ENCODE peak calls at places on chromosomes 2 and 18, in six cellular contexts. One of them, this sample, is unnamed.
A peak's percentile ranks its signal among the peaks of the same experiment; 100 is the strongest.

GRCh38 chr2:227460079-227460485 is 11.9 kb upstream of the AGFG1 start:
- DNase-seq in GM12865: peak; percentile 83
- DNase-seq in GM13976: peak; percentile 57
- DNase-seq in activated T-helper 1 cell treated with anti-CD3 and anti-CD28 coated beads, Interleukin-12 subunit alpha, Interleukin-12 subunit beta, Interleukin-2, Interleukin-4 antibody, amounts not matched to agents 30 ng/mL and 10 ng/mL and 1 ng/mL, durations not matched to agents 14 hours and 24 hours and 36 hours: peak; percentile 29
- DNase-seq in HEK293T: no peak
- DNase-seq in HuH-7: no peak
- DNase-seq in this sample: peak; percentile 44

GRCh38 chr2:32947484-32948143 is 861 bp downstream of the LTBP1 start:
- DNase-seq in GM12865: peak; percentile 41
- DNase-seq in HuH-7: peak; percentile 40
- DNase-seq in GM13976: peak; percentile 65
- DNase-seq in activated T-helper 1 cell treated with anti-CD3 and anti-CD28 coated beads, Interleukin-12 subunit alpha, Interleukin-12 subunit beta, Interleukin-2, Interleukin-4 antibody, amounts not matched to agents 30 ng/mL and 10 ng/mL and 1 ng/mL, durations not matched to agents 14 hours and 24 hours and 36 hours: peak; percentile 20
- DNase-seq in HEK293T: peak; percentile 52
- DNase-seq in this sample: peak; percentile 75

GRCh38 chr2:149094217-149095015 is 55.9 kb downstream of the LYPD6B start:
- DNase-seq in activated T-helper 1 cell treated with anti-CD3 and anti-CD28 coated beads, Interleukin-12 subunit alpha, Interleukin-12 subunit beta, Interleukin-2, Interleukin-4 antibody, amounts not matched to agents 30 ng/mL and 10 ng/mL and 1 ng/mL, durations not matched to agents 14 hours and 24 hours and 36 hours: no peak
- DNase-seq in HuH-7: no peak
- DNase-seq in HEK293T: no peak
- DNase-seq in GM12865: no peak
- DNase-seq in GM13976: no peak
- DNase-seq in this sample: no peak

GRCh38 chr2:204842731-204843490 is 297.6 kb downstream of the PARD3B start:
- DNase-seq in GM12865: no peak
- DNase-seq in HEK293T: no peak
- DNase-seq in HuH-7: no peak
- DNase-seq in activated T-helper 1 cell treated with anti-CD3 and anti-CD28 coated beads, Interleukin-12 subunit alpha, Interleukin-12 subunit beta, Interleukin-2, Interleukin-4 antibody, amounts not matched to agents 30 ng/mL and 10 ng/mL and 1 ng/mL, durations not matched to agents 14 hours and 24 hours and 36 hours: no peak
- DNase-seq in GM13976: no peak
- DNase-seq in this sample: no peak

GRCh38 chr2:109356251-109357035 is 227.4 kb downstream of the SH3RF3 start:
- DNase-seq in GM12865: no peak
- DNase-seq in activated T-helper 1 cell treated with anti-CD3 and anti-CD28 coated beads, Interleukin-12 subunit alpha, Interleukin-12 subunit beta, Interleukin-2, Interleukin-4 antibody, amounts not matched to agents 30 ng/mL and 10 ng/mL and 1 ng/mL, durations not matched to agents 14 hours and 24 hours and 36 hours: no peak
- DNase-seq in HuH-7: no peak
- DNase-seq in GM13976: no peak
- DNase-seq in HEK293T: no peak
- DNase-seq in this sample: no peak

GRCh38 chr2:51213826-51214225 is 181.9 kb upstream of the NRXN1 start:
- DNase-seq in GM12865: no peak
- DNase-seq in GM13976: no peak
- DNase-seq in HEK293T: no peak
- DNase-seq in activated T-helper 1 cell treated with anti-CD3 and anti-CD28 coated beads, Interleukin-12 subunit alpha, Interleukin-12 subunit beta, Interleukin-2, Interleukin-4 antibody, amounts not matched to agents 30 ng/mL and 10 ng/mL and 1 ng/mL, durations not matched to agents 14 hours and 24 hours and 36 hours: no peak
- DNase-seq in HuH-7: no peak
- DNase-seq in this sample: no peak

GRCh38 chr2:71532327-71532726 is 79.0 kb downstream of the DYSF start:
- DNase-seq in GM13976: no peak
- DNase-seq in HuH-7: no peak
- DNase-seq in activated T-helper 1 cell treated with anti-CD3 and anti-CD28 coated beads, Interleukin-12 subunit alpha, Interleukin-12 subunit beta, Interleukin-2, Interleukin-4 antibody, amounts not matched to agents 30 ng/mL and 10 ng/mL and 1 ng/mL, durations not matched to agents 14 hours and 24 hours and 36 hours: no peak
- DNase-seq in HEK293T: no peak
- DNase-seq in GM12865: no peak
- DNase-seq in this sample: no peak

GRCh38 chr2:97748397-97748796 is 35.0 kb downstream of the ZAP70 start:
- DNase-seq in GM13976: peak; percentile 75
- DNase-seq in HEK293T: peak; percentile 61
- DNase-seq in HuH-7: peak; percentile 68
- DNase-seq in activated T-helper 1 cell treated with anti-CD3 and anti-CD28 coated beads, Interleukin-12 subunit alpha, Interleukin-12 subunit beta, Interleukin-2, Interleukin-4 antibody, amounts not matched to agents 30 ng/mL and 10 ng/mL and 1 ng/mL, durations not matched to agents 14 hours and 24 hours and 36 hours: peak; percentile 42
- DNase-seq in GM12865: peak; percentile 71
- DNase-seq in this sample: peak; percentile 37

GRCh38 chr2:12998701-12999100 is 282.0 kb downstream of the TRIB2 start:
- DNase-seq in activated T-helper 1 cell treated with anti-CD3 and anti-CD28 coated beads, Interleukin-12 subunit alpha, Interleukin-12 subunit beta, Interleukin-2, Interleukin-4 antibody, amounts not matched to agents 30 ng/mL and 10 ng/mL and 1 ng/mL, durations not matched to agents 14 hours and 24 hours and 36 hours: no peak
- DNase-seq in GM12865: no peak
- DNase-seq in HuH-7: no peak
- DNase-seq in HEK293T: no peak
- DNase-seq in GM13976: no peak
- DNase-seq in this sample: no peak

GRCh38 chr18:66560092-66560491 is 43.8 kb downstream of the CDH19 start:
- DNase-seq in activated T-helper 1 cell treated with anti-CD3 and anti-CD28 coated beads, Interleukin-12 subunit alpha, Interleukin-12 subunit beta, Interleukin-2, Interleukin-4 antibody, amounts not matched to agents 30 ng/mL and 10 ng/mL and 1 ng/mL, durations not matched to agents 14 hours and 24 hours and 36 hours: no peak
- DNase-seq in GM13976: no peak
- DNase-seq in HuH-7: peak; percentile 2
- DNase-seq in GM12865: peak; percentile 1
- DNase-seq in HEK293T: peak; percentile 4
- DNase-seq in this sample: no peak

GRCh38 chr2:224982910-224983688 is 59.2 kb downstream of the DOCK10 start:
- DNase-seq in HEK293T: no peak
- DNase-seq in activated T-helper 1 cell treated with anti-CD3 and anti-CD28 coated beads, Interleukin-12 subunit alpha, Interleukin-12 subunit beta, Interleukin-2, Interleukin-4 antibody, amounts not matched to agents 30 ng/mL and 10 ng/mL and 1 ng/mL, durations not matched to agents 14 hours and 24 hours and 36 hours: peak; percentile 45
- DNase-seq in GM12865: peak; percentile 71
- DNase-seq in HuH-7: no peak
- DNase-seq in GM13976: no peak
- DNase-seq in this sample: no peak

GRCh38 chr18:76428396-76429261 is 66.4 kb downstream of the ZNF516 start:
- DNase-seq in HEK293T: no peak
- DNase-seq in GM12865: no peak
- DNase-seq in GM13976: no peak
- DNase-seq in activated T-helper 1 cell treated with anti-CD3 and anti-CD28 coated beads, Interleukin-12 subunit alpha, Interleukin-12 subunit beta, Interleukin-2, Interleukin-4 antibody, amounts not matched to agents 30 ng/mL and 10 ng/mL and 1 ng/mL, durations not matched to agents 14 hours and 24 hours and 36 hours: no peak
- DNase-seq in HuH-7: no peak
- DNase-seq in this sample: no peak

GRCh38 chr2:200786826-200787225 is 24.9 kb upstream of the BZW1 start:
- DNase-seq in activated T-helper 1 cell treated with anti-CD3 and anti-CD28 coated beads, Interleukin-12 subunit alpha, Interleukin-12 subunit beta, Interleukin-2, Interleukin-4 antibody, amounts not matched to agents 30 ng/mL and 10 ng/mL and 1 ng/mL, durations not matched to agents 14 hours and 24 hours and 36 hours: no peak
- DNase-seq in GM13976: no peak
- DNase-seq in GM12865: no peak
- DNase-seq in HuH-7: no peak
- DNase-seq in HEK293T: no peak
- DNase-seq in this sample: no peak

GRCh38 chr2:118013221-118013723 is 598 bp downstream of the CCDC93 start:
- DNase-seq in HEK293T: peak; percentile 62
- DNase-seq in GM12865: peak; percentile 32
- DNase-seq in activated T-helper 1 cell treated with anti-CD3 and anti-CD28 coated beads, Interleukin-12 subunit alpha, Interleukin-12 subunit beta, Interleukin-2, Interleukin-4 antibody, amounts not matched to agents 30 ng/mL and 10 ng/mL and 1 ng/mL, durations not matched to agents 14 hours and 24 hours and 36 hours: peak; percentile 31
- DNase-seq in GM13976: peak; percentile 70
- DNase-seq in HuH-7: peak; percentile 48
- DNase-seq in this sample: peak; percentile 56

GRCh38 chr2:238670341-238670681 is 177.6 kb upstream of the TWIST2 start:
- DNase-seq in HuH-7: no peak
- DNase-seq in GM12865: no peak
- DNase-seq in HEK293T: no peak
- DNase-seq in GM13976: no peak
- DNase-seq in activated T-helper 1 cell treated with anti-CD3 and anti-CD28 coated beads, Interleukin-12 subunit alpha, Interleukin-12 subunit beta, Interleukin-2, Interleukin-4 antibody, amounts not matched to agents 30 ng/mL and 10 ng/mL and 1 ng/mL, durations not matched to agents 14 hours and 24 hours and 36 hours: no peak
- DNase-seq in this sample: no peak

GRCh38 chr18:35203001-35203553 is 37.8 kb upstream of the ZNF397 start:
- DNase-seq in GM13976: no peak
- DNase-seq in GM12865: no peak
- DNase-seq in activated T-helper 1 cell treated with anti-CD3 and anti-CD28 coated beads, Interleukin-12 subunit alpha, Interleukin-12 subunit beta, Interleukin-2, Interleukin-4 antibody, amounts not matched to agents 30 ng/mL and 10 ng/mL and 1 ng/mL, durations not matched to agents 14 hours and 24 hours and 36 hours: no peak
- DNase-seq in HEK293T: no peak
- DNase-seq in HuH-7: no peak
- DNase-seq in this sample: no peak

GRCh38 chr2:152585830-152586484 is 131.3 kb downstream of the PRPF40A start:
- DNase-seq in activated T-helper 1 cell treated with anti-CD3 and anti-CD28 coated beads, Interleukin-12 subunit alpha, Interleukin-12 subunit beta, Interleukin-2, Interleukin-4 antibody, amounts not matched to agents 30 ng/mL and 10 ng/mL and 1 ng/mL, durations not matched to agents 14 hours and 24 hours and 36 hours: no peak
- DNase-seq in GM12865: no peak
- DNase-seq in GM13976: no peak
- DNase-seq in HuH-7: no peak
- DNase-seq in HEK293T: no peak
- DNase-seq in this sample: no peak

GRCh38 chr2:240739797-240740196 is 48.1 kb downstream of the AQP12A start:
- DNase-seq in HuH-7: no peak
- DNase-seq in GM12865: no peak
- DNase-seq in HEK293T: no peak
- DNase-seq in activated T-helper 1 cell treated with anti-CD3 and anti-CD28 coated beads, Interleukin-12 subunit alpha, Interleukin-12 subunit beta, Interleukin-2, Interleukin-4 antibody, amounts not matched to agents 30 ng/mL and 10 ng/mL and 1 ng/mL, durations not matched to agents 14 hours and 24 hours and 36 hours: no peak
- DNase-seq in GM13976: no peak
- DNase-seq in this sample: no peak

GRCh38 chr2:218733615-218734021 is 23.0 kb downstream of the TTLL4 start:
- DNase-seq in HEK293T: no peak
- DNase-seq in GM13976: peak; percentile 59
- DNase-seq in HuH-7: peak; percentile 26
- DNase-seq in GM12865: peak; percentile 72
- DNase-seq in activated T-helper 1 cell treated with anti-CD3 and anti-CD28 coated beads, Interleukin-12 subunit alpha, Interleukin-12 subunit beta, Interleukin-2, Interleukin-4 antibody, amounts not matched to agents 30 ng/mL and 10 ng/mL and 1 ng/mL, durations not matched to agents 14 hours and 24 hours and 36 hours: peak; percentile 44
- DNase-seq in this sample: no peak

GRCh38 chr2:200252661-200253067 is 53.8 kb upstream of the SPATS2L start:
- DNase-seq in HuH-7: no peak
- DNase-seq in activated T-helper 1 cell treated with anti-CD3 and anti-CD28 coated beads, Interleukin-12 subunit alpha, Interleukin-12 subunit beta, Interleukin-2, Interleukin-4 antibody, amounts not matched to agents 30 ng/mL and 10 ng/mL and 1 ng/mL, durations not matched to agents 14 hours and 24 hours and 36 hours: no peak
- DNase-seq in GM12865: no peak
- DNase-seq in GM13976: no peak
- DNase-seq in HEK293T: no peak
- DNase-seq in this sample: no peak

GRCh38 chr2:182496596-182496995 is 69.8 kb upstream of the PDE1A start:
- DNase-seq in GM12865: no peak
- DNase-seq in HuH-7: no peak
- DNase-seq in GM13976: no peak
- DNase-seq in HEK293T: no peak
- DNase-seq in activated T-helper 1 cell treated with anti-CD3 and anti-CD28 coated beads, Interleukin-12 subunit alpha, Interleukin-12 subunit beta, Interleukin-2, Interleukin-4 antibody, amounts not matched to agents 30 ng/mL and 10 ng/mL and 1 ng/mL, durations not matched to agents 14 hours and 24 hours and 36 hours: no peak
- DNase-seq in this sample: no peak

GRCh38 chr18:76564117-76564516 is 69.1 kb upstream of the ZNF516 start:
- DNase-seq in GM12865: no peak
- DNase-seq in HuH-7: no peak
- DNase-seq in GM13976: no peak
- DNase-seq in HEK293T: no peak
- DNase-seq in activated T-helper 1 cell treated with anti-CD3 and anti-CD28 coated beads, Interleukin-12 subunit alpha, Interleukin-12 subunit beta, Interleukin-2, Interleukin-4 antibody, amounts not matched to agents 30 ng/mL and 10 ng/mL and 1 ng/mL, durations not matched to agents 14 hours and 24 hours and 36 hours: no peak
- DNase-seq in this sample: no peak

GRCh38 chr2:2158176-2158826 is 172.8 kb downstream of the MYT1L start:
- DNase-seq in GM13976: no peak
- DNase-seq in HEK293T: no peak
- DNase-seq in HuH-7: no peak
- DNase-seq in activated T-helper 1 cell treated with anti-CD3 and anti-CD28 coated beads, Interleukin-12 subunit alpha, Interleukin-12 subunit beta, Interleukin-2, Interleukin-4 antibody, amounts not matched to agents 30 ng/mL and 10 ng/mL and 1 ng/mL, durations not matched to agents 14 hours and 24 hours and 36 hours: no peak
- DNase-seq in GM12865: no peak
- DNase-seq in this sample: no peak

GRCh38 chr2:240325006-240325653 is 110.3 kb upstream of the GPC1 start:
- DNase-seq in activated T-helper 1 cell treated with anti-CD3 and anti-CD28 coated beads, Interleukin-12 subunit alpha, Interleukin-12 subunit beta, Interleukin-2, Interleukin-4 antibody, amounts not matched to agents 30 ng/mL and 10 ng/mL and 1 ng/mL, durations not matched to agents 14 hours and 24 hours and 36 hours: no peak
- DNase-seq in GM13976: peak; percentile 30
- DNase-seq in HEK293T: no peak
- DNase-seq in GM12865: no peak
- DNase-seq in HuH-7: no peak
- DNase-seq in this sample: no peak

GRCh38 chr18:9053814-9054213 is 48.7 kb upstream of the NDUFV2 start:
- DNase-seq in HEK293T: no peak
- DNase-seq in activated T-helper 1 cell treated with anti-CD3 and anti-CD28 coated beads, Interleukin-12 subunit alpha, Interleukin-12 subunit beta, Interleukin-2, Interleukin-4 antibody, amounts not matched to agents 30 ng/mL and 10 ng/mL and 1 ng/mL, durations not matched to agents 14 hours and 24 hours and 36 hours: no peak
- DNase-seq in GM13976: no peak
- DNase-seq in HuH-7: no peak
- DNase-seq in GM12865: no peak
- DNase-seq in this sample: no peak

GRCh38 chr18:5717241-5717640 is 173.4 kb upstream of the EPB41L3 start:
- DNase-seq in GM12865: no peak
- DNase-seq in activated T-helper 1 cell treated with anti-CD3 and anti-CD28 coated beads, Interleukin-12 subunit alpha, Interleukin-12 subunit beta, Interleukin-2, Interleukin-4 antibody, amounts not matched to agents 30 ng/mL and 10 ng/mL and 1 ng/mL, durations not matched to agents 14 hours and 24 hours and 36 hours: no peak
- DNase-seq in GM13976: no peak
- DNase-seq in HuH-7: no peak
- DNase-seq in HEK293T: no peak
- DNase-seq in this sample: no peak

GRCh38 chr2:67548317-67549095 is 151.4 kb downstream of the ETAA1 start:
- DNase-seq in GM13976: no peak
- DNase-seq in GM12865: no peak
- DNase-seq in HuH-7: no peak
- DNase-seq in HEK293T: no peak
- DNase-seq in activated T-helper 1 cell treated with anti-CD3 and anti-CD28 coated beads, Interleukin-12 subunit alpha, Interleukin-12 subunit beta, Interleukin-2, Interleukin-4 antibody, amounts not matched to agents 30 ng/mL and 10 ng/mL and 1 ng/mL, durations not matched to agents 14 hours and 24 hours and 36 hours: no peak
- DNase-seq in this sample: no peak

GRCh38 chr2:55943466-55943865 is 19.9 kb upstream of the EFEMP1 start:
- DNase-seq in GM13976: no peak
- DNase-seq in HuH-7: no peak
- DNase-seq in activated T-helper 1 cell treated with anti-CD3 and anti-CD28 coated beads, Interleukin-12 subunit alpha, Interleukin-12 subunit beta, Interleukin-2, Interleukin-4 antibody, amounts not matched to agents 30 ng/mL and 10 ng/mL and 1 ng/mL, durations not matched to agents 14 hours and 24 hours and 36 hours: no peak
- DNase-seq in HEK293T: no peak
- DNase-seq in GM12865: no peak
- DNase-seq in this sample: no peak

GRCh38 chr2:180571559-180571958 is 408.8 kb upstream of the UBE2E3 start:
- DNase-seq in activated T-helper 1 cell treated with anti-CD3 and anti-CD28 coated beads, Interleukin-12 subunit alpha, Interleukin-12 subunit beta, Interleukin-2, Interleukin-4 antibody, amounts not matched to agents 30 ng/mL and 10 ng/mL and 1 ng/mL, durations not matched to agents 14 hours and 24 hours and 36 hours: no peak
- DNase-seq in HuH-7: no peak
- DNase-seq in HEK293T: no peak
- DNase-seq in GM12865: no peak
- DNase-seq in GM13976: no peak
- DNase-seq in this sample: no peak

GRCh38 chr2:191957996-191958860 is 111.3 kb upstream of the CAVIN2 start:
- DNase-seq in GM12865: no peak
- DNase-seq in HEK293T: no peak
- DNase-seq in activated T-helper 1 cell treated with anti-CD3 and anti-CD28 coated beads, Interleukin-12 subunit alpha, Interleukin-12 subunit beta, Interleukin-2, Interleukin-4 antibody, amounts not matched to agents 30 ng/mL and 10 ng/mL and 1 ng/mL, durations not matched to agents 14 hours and 24 hours and 36 hours: no peak
- DNase-seq in GM13976: no peak
- DNase-seq in HuH-7: no peak
- DNase-seq in this sample: no peak

GRCh38 chr2:72144746-72145657 is 2.7 kb downstream of the CYP26B1 start:
- DNase-seq in HEK293T: peak; percentile 70
- DNase-seq in GM13976: peak; percentile 45
- DNase-seq in GM12865: no peak
- DNase-seq in HuH-7: peak; percentile 100
- DNase-seq in activated T-helper 1 cell treated with anti-CD3 and anti-CD28 coated beads, Interleukin-12 subunit alpha, Interleukin-12 subunit beta, Interleukin-2, Interleukin-4 antibody, amounts not matched to agents 30 ng/mL and 10 ng/mL and 1 ng/mL, durations not matched to agents 14 hours and 24 hours and 36 hours: no peak
- DNase-seq in this sample: no peak

GRCh38 chr2:171530378-171530777 is 8.1 kb downstream of the CYBRD1 start:
- DNase-seq in GM13976: no peak
- DNase-seq in activated T-helper 1 cell treated with anti-CD3 and anti-CD28 coated beads, Interleukin-12 subunit alpha, Interleukin-12 subunit beta, Interleukin-2, Interleukin-4 antibody, amounts not matched to agents 30 ng/mL and 10 ng/mL and 1 ng/mL, durations not matched to agents 14 hours and 24 hours and 36 hours: no peak
- DNase-seq in GM12865: no peak
- DNase-seq in HuH-7: no peak
- DNase-seq in HEK293T: no peak
- DNase-seq in this sample: no peak

GRCh38 chr18:44896817-44897216 is 216.1 kb downstream of the SETBP1 start:
- DNase-seq in GM12865: no peak
- DNase-seq in GM13976: no peak
- DNase-seq in HuH-7: no peak
- DNase-seq in activated T-helper 1 cell treated with anti-CD3 and anti-CD28 coated beads, Interleukin-12 subunit alpha, Interleukin-12 subunit beta, Interleukin-2, Interleukin-4 antibody, amounts not matched to agents 30 ng/mL and 10 ng/mL and 1 ng/mL, durations not matched to agents 14 hours and 24 hours and 36 hours: no peak
- DNase-seq in HEK293T: no peak
- DNase-seq in this sample: no peak

GRCh38 chr2:26355038-26355995 is 8.7 kb upstream of the ADGRF3 start:
- DNase-seq in HuH-7: no peak
- DNase-seq in GM13976: no peak
- DNase-seq in HEK293T: peak; percentile 55
- DNase-seq in activated T-helper 1 cell treated with anti-CD3 and anti-CD28 coated beads, Interleukin-12 subunit alpha, Interleukin-12 subunit beta, Interleukin-2, Interleukin-4 antibody, amounts not matched to agents 30 ng/mL and 10 ng/mL and 1 ng/mL, durations not matched to agents 14 hours and 24 hours and 36 hours: no peak
- DNase-seq in GM12865: no peak
- DNase-seq in this sample: no peak

GRCh38 chr2:188647671-188648070 is 326.5 kb upstream of the COL3A1 start:
- DNase-seq in HEK293T: no peak
- DNase-seq in GM13976: no peak
- DNase-seq in activated T-helper 1 cell treated with anti-CD3 and anti-CD28 coated beads, Interleukin-12 subunit alpha, Interleukin-12 subunit beta, Interleukin-2, Interleukin-4 antibody, amounts not matched to agents 30 ng/mL and 10 ng/mL and 1 ng/mL, durations not matched to agents 14 hours and 24 hours and 36 hours: no peak
- DNase-seq in GM12865: no peak
- DNase-seq in HuH-7: no peak
- DNase-seq in this sample: no peak

GRCh38 chr2:231332388-231332787 is 63.1 kb upstream of the B3GNT7 start:
- DNase-seq in GM12865: no peak
- DNase-seq in GM13976: no peak
- DNase-seq in HEK293T: no peak
- DNase-seq in HuH-7: no peak
- DNase-seq in activated T-helper 1 cell treated with anti-CD3 and anti-CD28 coated beads, Interleukin-12 subunit alpha, Interleukin-12 subunit beta, Interleukin-2, Interleukin-4 antibody, amounts not matched to agents 30 ng/mL and 10 ng/mL and 1 ng/mL, durations not matched to agents 14 hours and 24 hours and 36 hours: no peak
- DNase-seq in this sample: no peak

GRCh38 chr2:21055451-21055850 is 11.6 kb upstream of the APOB start:
- DNase-seq in GM13976: no peak
- DNase-seq in GM12865: no peak
- DNase-seq in activated T-helper 1 cell treated with anti-CD3 and anti-CD28 coated beads, Interleukin-12 subunit alpha, Interleukin-12 subunit beta, Interleukin-2, Interleukin-4 antibody, amounts not matched to agents 30 ng/mL and 10 ng/mL and 1 ng/mL, durations not matched to agents 14 hours and 24 hours and 36 hours: no peak
- DNase-seq in HEK293T: no peak
- DNase-seq in HuH-7: no peak
- DNase-seq in this sample: no peak

This sample was measured in germinal center.